ENCODE peak calls at places on chromosomes 2 and 18, in four cellular contexts. X is AG04449, T is osteoblast, M is WERI-Rb-1. D is an unnamed sample.

GRCh38 chr2:21773168-21773567 is 649.4 kb downstream of the TDRD15 start:
- DNase-seq in X (no peak), M (no peak), T (no peak), D (no peak)

GRCh38 chr18:48475635-48476549 is 62.9 kb upstream of the CTIF start:
- DNase-seq in T (peak; percentile 81), M (peak; percentile 72), X (peak; percentile 46), D (peak; percentile 81)

GRCh38 chr2:217797170-217797569 is 205.6 kb downstream of the TNS1 start:
- DNase-seq in M (no peak), T (no peak), X (no peak), D (no peak)

GRCh38 chr2:128424406-128424805 is 105.7 kb upstream of the HS6ST1 start:
- DNase-seq in M (peak; percentile 32), X (no peak), T (peak; percentile 55), D (peak; percentile 14)

GRCh38 chr18:67367540-67367939 is 149.0 kb downstream of the DSEL start:
- DNase-seq in X (no peak), M (no peak), T (no peak), D (no peak)

GRCh38 chr2:3362686-3363085 is 14.9 kb downstream of the EIPR1 start:
- DNase-seq in T (no peak), X (no peak), M (no peak), D (no peak)

GRCh38 chr18:23934863-23935262 is 79.7 kb upstream of the TTC39C start:
- DNase-seq in M (no peak), X (no peak), T (no peak), D (no peak)

GRCh38 chr2:239368321-239368720 is 32.5 kb downstream of the HDAC4 start:
- DNase-seq in M (no peak), T (no peak), X (no peak), D (no peak)

GRCh38 chr2:230907361-230908093 is 17.5 kb downstream of the GPR55 start:
- DNase-seq in X (no peak), T (no peak), M (no peak), D (peak; percentile 20)

GRCh38 chr18:74616494-74616893 is 18.8 kb downstream of the ZNF407 start:
- DNase-seq in M (no peak), X (no peak), T (no peak), D (no peak)

GRCh38 chr18:50286391-50287027 is 983 bp downstream of the CXXC1 start:
- DNase-seq in M (peak; percentile 69), X (no peak), T (peak; percentile 88), D (peak; percentile 57)

GRCh38 chr2:155442755-155443372 is 744.4 kb downstream of the KCNJ3 start:
- DNase-seq in T (no peak), M (no peak), X (no peak), D (no peak)

GRCh38 chr2:2324565-2325101 is 6.4 kb downstream of the MYT1L start:
- DNase-seq in M (no peak), T (no peak), X (no peak), D (no peak)

GRCh38 chr2:212683346-212683745 is 144.7 kb upstream of the ERBB4 start:
- DNase-seq in T (no peak), M (no peak), X (no peak), D (no peak)

GRCh38 chr2:202870431-202871160 is 970 bp downstream of the ICA1L start:
- DNase-seq in M (peak; percentile 85), X (no peak), T (peak; percentile 85), D (peak; percentile 92)

GRCh38 chr2:131535526-131535925 is 7.8 kb downstream of the CCDC74A start:
- DNase-seq in T (no peak), X (no peak), M (no peak), D (no peak)

GRCh38 chr2:180722551-180723239 is 257.7 kb upstream of the UBE2E3 start:
- DNase-seq in M (no peak), X (peak; percentile 49), T (no peak), D (no peak)

GRCh38 chr2:95052804-95053535 is 27.5 kb downstream of the MAL start:
- DNase-seq in M (no peak), T (no peak), X (no peak), D (no peak)

GRCh38 chr2:168357799-168358504 is 98.1 kb upstream of the CERS6 start:
- DNase-seq in M (no peak), T (no peak), X (no peak), D (no peak)

GRCh38 chr2:96952976-96953610 is 33.3 kb downstream of the FAM178B start:
- DNase-seq in X (no peak), T (peak; percentile 58), M (no peak), D (no peak)

GRCh38 chr2:129396980-129397599 is 582.4 kb upstream of the RAB6C start:
- DNase-seq in M (peak; percentile 65), X (no peak), T (no peak), D (peak; percentile 77)

GRCh38 chr2:23617167-23617787 is 232.3 kb downstream of the KLHL29 start:
- DNase-seq in T (peak; percentile 89), M (no peak), X (peak; percentile 45), D (no peak)

GRCh38 chr2:127632592-127633489 is 13.1 kb upstream of the GPR17 start:
- DNase-seq in T (peak; percentile 88), X (no peak), M (no peak), D (no peak)

GRCh38 chr18:7177131-7177744 is 53.7 kb upstream of the LRRC30 start:
- DNase-seq in T (peak; percentile 96), X (peak; percentile 44), M (peak; percentile 68), D (no peak)

GRCh38 chr2:223528036-223528435 is 74.1 kb downstream of the SCG2 start:
- DNase-seq in M (no peak), X (peak; percentile 33), T (peak; percentile 53), D (no peak)

GRCh38 chr2:1997409-1997808 is 253.1 kb upstream of the PXDN start:
- DNase-seq in X (no peak), M (no peak), T (peak; percentile 49), D (no peak)

GRCh38 chr2:119338826-119339561 is 27.6 kb downstream of the C2orf76 start:
- DNase-seq in X (no peak), T (no peak), M (no peak), D (no peak)

GRCh38 chr18:74226156-74226555 is 65.6 kb downstream of the CYB5A start:
- DNase-seq in T (no peak), M (no peak), X (no peak), D (no peak)

GRCh38 chr2:5183031-5183430 is 509.2 kb upstream of the SOX11 start:
- DNase-seq in T (no peak), M (no peak), X (no peak), D (peak; percentile 36)

GRCh38 chr2:5190023-5190422 is 502.2 kb upstream of the SOX11 start:
- DNase-seq in M (no peak), T (no peak), X (no peak), D (no peak)

GRCh38 chr2:5187283-5187682 is 504.9 kb upstream of the SOX11 start:
- DNase-seq in M (no peak), X (no peak), T (no peak), D (no peak)

DNA sequence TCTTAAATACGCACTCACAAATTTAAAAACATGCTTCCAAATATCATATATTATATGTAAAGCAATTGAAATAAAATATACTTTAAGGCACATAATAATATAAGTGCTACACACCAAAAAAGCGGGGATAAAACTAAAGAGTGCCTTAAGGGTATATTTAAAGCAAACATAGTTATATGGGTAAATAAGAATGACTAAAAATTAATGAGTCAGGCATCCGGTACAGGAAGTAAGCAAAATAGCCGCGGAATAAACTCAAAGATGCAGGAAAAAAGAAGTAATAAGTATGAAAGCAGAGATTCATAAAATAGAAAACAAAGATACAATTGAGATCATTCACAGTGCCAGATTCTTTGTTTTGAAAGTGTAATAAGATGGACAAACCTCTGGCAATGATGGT is 503.5 kb upstream of the SOX11 start:
- DNase-seq in X (no peak), T (no peak), M (no peak), D (no peak)
- TF ChIP-seq CTCF in X (no peak), T (no peak), M (no peak), D (no peak)

DNA sequence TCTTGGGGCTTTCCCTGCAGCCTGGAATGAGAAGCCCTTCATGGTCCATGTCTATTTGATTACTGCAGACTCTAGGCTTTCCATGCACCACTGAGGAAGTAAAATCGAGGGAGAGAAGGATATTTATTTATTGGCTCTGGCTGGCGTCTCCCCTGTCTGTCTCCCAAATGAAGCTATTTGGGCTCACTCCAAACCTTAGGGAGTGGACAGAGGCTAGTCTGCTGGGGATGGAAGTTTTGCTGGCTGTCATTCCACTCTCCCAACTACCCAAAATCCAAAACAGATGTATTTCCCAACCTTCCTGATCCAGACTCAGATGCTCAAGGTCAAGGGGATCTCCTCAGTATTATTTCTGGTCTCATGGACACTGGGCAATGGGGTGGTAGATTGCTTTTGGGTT is 33.7 kb downstream of the TMEM17 start:
- DNase-seq in T (no peak), M (no peak), X (no peak), D (no peak)
- TF ChIP-seq CTCF in T (no peak), M (no peak), X (no peak), D (no peak)

GRCh38 chr18:34817636-34818035 is 107.5 kb downstream of the DTNA start:
- DNase-seq in X (no peak), M (no peak), T (no peak), D (no peak)

GRCh38 chr18:34818069-34818468 is 108.0 kb downstream of the DTNA start:
- DNase-seq in M (no peak), X (no peak), T (no peak), D (no peak)

GRCh38 chr18:34816183-34816582 is 106.1 kb downstream of the DTNA start:
- DNase-seq in T (no peak), X (no peak), M (no peak), D (no peak)

GRCh38 chr18:34821669-34822210 is 111.6 kb downstream of the DTNA start:
- DNase-seq in T (no peak), M (no peak), X (peak; percentile 33), D (no peak)

DNA sequence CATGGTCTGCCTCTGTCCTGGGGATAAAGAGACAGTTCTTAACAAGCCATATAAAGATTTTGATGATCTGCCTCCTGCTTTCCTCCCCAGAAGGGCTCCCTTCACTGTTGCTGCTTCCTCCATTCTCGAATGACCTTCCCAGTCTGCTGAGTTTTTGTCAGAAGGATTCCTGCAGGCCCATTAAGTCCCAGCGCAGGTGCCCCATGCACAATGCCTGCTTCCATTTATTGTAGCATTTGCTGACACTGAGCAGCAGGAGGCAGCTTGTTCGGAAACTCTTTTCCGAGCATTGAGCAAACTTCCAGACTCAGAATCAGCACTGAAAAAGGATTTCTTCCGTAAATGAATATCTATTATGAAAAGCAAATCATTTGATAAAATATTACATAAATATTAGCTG is 110.3 kb downstream of the DTNA start:
- DNase-seq in X (no peak), M (no peak), T (no peak), D (no peak)
- TF ChIP-seq CTCF in X (no peak), M (no peak), T (no peak), D (peak; percentile 12)

GRCh38 chr18:58580623-58581022 is 48.3 kb downstream of the ALPK2 start:
- DNase-seq in X (no peak), T (no peak), M (peak; percentile 37), D (peak; percentile 55)

GRCh38 chr18:58580078-58580477 is 48.8 kb downstream of the ALPK2 start:
- DNase-seq in M (no peak), T (no peak), X (no peak), D (no peak)

GRCh38 chr18:58579561-58580047 is 49.3 kb downstream of the ALPK2 start:
- DNase-seq in X (peak; percentile 86), M (no peak), T (peak; percentile 71), D (no peak)

GRCh38 chr18:58578835-58579560 is 49.9 kb downstream of the ALPK2 start:
- DNase-seq in M (peak; percentile 30), T (peak; percentile 72), X (peak; percentile 73), D (no peak)

DNA sequence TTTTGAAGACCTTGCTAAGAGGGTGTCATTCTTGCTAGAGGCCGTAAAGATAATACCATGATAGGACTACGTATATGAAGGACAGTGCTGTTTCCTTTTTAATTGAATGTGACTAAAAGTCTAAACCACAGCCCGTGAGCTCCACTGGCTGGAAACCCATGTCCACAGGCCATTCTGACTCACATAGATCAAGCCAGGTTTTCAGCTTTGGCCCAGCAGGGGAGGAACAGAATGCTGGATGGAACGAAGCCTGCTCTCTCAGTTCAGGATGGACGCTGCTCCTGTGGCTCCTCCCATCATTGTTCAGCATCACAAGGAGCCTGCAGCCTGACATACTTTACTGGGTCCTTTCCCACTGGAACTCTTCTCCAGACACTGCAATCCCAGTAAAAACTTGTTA is 47.6 kb downstream of the ALPK2 start:
- DNase-seq in X (no peak), T (peak; percentile 56), M (no peak), D (peak; percentile 48)
- TF ChIP-seq CTCF in X (peak; percentile 39), T (peak; percentile 31), M (no peak), D (no peak)